ENCODE peak calls at places on chromosome 18, in four cellular contexts. One of them, this sample, is unnamed. For H3K36me3, the result is how much of the 10 kb centered on the place peaks cover.

GRCh38 chr18:8673276-8674209 is 31.8 kb upstream of the MTCL1 start:
- DNase-seq in adrenal gland: no peak
- DNase-seq in neural progenitor cell: no peak
- DNase-seq in transverse colon: peak
- DNase-seq in this sample: no peak

GRCh38 chr18:45962461-45962860 is 4.7 kb downstream of the EPG5 start:
- DNase-seq in transverse colon: no peak
- DNase-seq in neural progenitor cell: no peak
- DNase-seq in adrenal gland: no peak
- DNase-seq in this sample: no peak

GRCh38 chr18:8662574-8663255 is 42.6 kb upstream of the MTCL1 start:
- DNase-seq in adrenal gland: no peak
- DNase-seq in neural progenitor cell: no peak
- DNase-seq in transverse colon: no peak
- DNase-seq in this sample: no peak

GRCh38 chr18:7272268-7273049 is 41.6 kb downstream of the LRRC30 start:
- DNase-seq in adrenal gland: peak
- DNase-seq in transverse colon: peak
- DNase-seq in neural progenitor cell: peak
- DNase-seq in this sample: no peak

GRCh38 chr18:49645836-49646235 is 84.0 kb downstream of the LIPG start:
- DNase-seq in adrenal gland: no peak
- DNase-seq in transverse colon: peak
- DNase-seq in neural progenitor cell: no peak
- DNase-seq in this sample: no peak

GRCh38 chr18:36829362-36830140 is 624 bp downstream of the KIAA1328 start:
- DNase-seq in neural progenitor cell: peak
- DNase-seq in adrenal gland: no peak
- DNase-seq in transverse colon: no peak
- DNase-seq in this sample: no peak

GRCh38 chr18:27141876-27142275 is 43.2 kb downstream of the CHST9 start:
- DNase-seq in adrenal gland: no peak
- DNase-seq in neural progenitor cell: no peak
- DNase-seq in transverse colon: no peak
- DNase-seq in this sample: no peak

GRCh38 chr18:54679318-54680149 is 88.5 kb downstream of the DYNAP start:
- DNase-seq in adrenal gland: no peak
- DNase-seq in neural progenitor cell: peak
- DNase-seq in transverse colon: no peak
- DNase-seq in this sample: peak

GRCh38 chr18:49597152-49597551 is 35.3 kb downstream of the LIPG start:
- DNase-seq in neural progenitor cell: peak
- DNase-seq in transverse colon: no peak
- DNase-seq in adrenal gland: no peak
- DNase-seq in this sample: no peak

GRCh38 chr18:50143295-50143694 is 51.7 kb downstream of the MYO5B start:
- DNase-seq in adrenal gland: no peak
- DNase-seq in neural progenitor cell: peak
- DNase-seq in transverse colon: no peak
- DNase-seq in this sample: no peak

GRCh38 chr18:47931707-47932103 is 1.2 kb upstream of the SMAD2 start:
- DNase-seq in transverse colon: peak
- DNase-seq in adrenal gland: no peak
- DNase-seq in neural progenitor cell: peak
- DNase-seq in this sample: no peak

GRCh38 chr18:78884502-78884901 is 95.1 kb upstream of the SALL3 start:
- DNase-seq in transverse colon: no peak
- DNase-seq in adrenal gland: no peak
- DNase-seq in neural progenitor cell: no peak
- DNase-seq in this sample: no peak

GRCh38 chr18:60978338-60978737 is 354.9 kb upstream of the CDH20 start:
- DNase-seq in transverse colon: no peak
- DNase-seq in adrenal gland: no peak
- DNase-seq in neural progenitor cell: no peak
- DNase-seq in this sample: no peak

GRCh38 chr18:79436556-79437275 is 41.0 kb downstream of the NFATC1 start:
- DNase-seq in neural progenitor cell: no peak
- DNase-seq in adrenal gland: no peak
- DNase-seq in transverse colon: no peak
- DNase-seq in this sample: no peak

GRCh38 chr18:48592540-48592939 is 53.7 kb downstream of the CTIF start:
- DNase-seq in transverse colon: no peak
- DNase-seq in adrenal gland: no peak
- DNase-seq in neural progenitor cell: peak
- DNase-seq in this sample: no peak

GRCh38 chr18:11587846-11588245 is 21.6 kb upstream of the SLC35G4 start:
- DNase-seq in adrenal gland: no peak
- DNase-seq in neural progenitor cell: no peak
- DNase-seq in transverse colon: no peak
- DNase-seq in this sample: no peak

GRCh38 chr18:79964330-79965118 is at the start of gene HSBP1L1:
- DNase-seq in transverse colon: peak
- DNase-seq in adrenal gland: peak
- DNase-seq in neural progenitor cell: peak
- DNase-seq in this sample: peak

GRCh38 chr18:79508565-79509535 is 113.1 kb downstream of the NFATC1 start:
- DNase-seq in transverse colon: peak
- DNase-seq in adrenal gland: peak
- DNase-seq in neural progenitor cell: no peak
- DNase-seq in this sample: peak

GRCh38 chr18:63159590-63159989 is 160.0 kb downstream of the BCL2 start:
- DNase-seq in adrenal gland: no peak
- DNase-seq in neural progenitor cell: no peak
- DNase-seq in transverse colon: peak
- DNase-seq in this sample: no peak

GRCh38 chr18:13597068-13597467 is 129.3 kb downstream of the FAM210A start:
- DNase-seq in adrenal gland: no peak
- DNase-seq in transverse colon: no peak
- DNase-seq in neural progenitor cell: no peak
- DNase-seq in this sample: no peak

GRCh38 chr18:44771957-44772917 is 91.5 kb downstream of the SETBP1 start:
- DNase-seq in adrenal gland: no peak
- DNase-seq in transverse colon: peak
- DNase-seq in neural progenitor cell: no peak
- DNase-seq in this sample: no peak

GRCh38 chr18:52903858-52904257 is 563.9 kb downstream of the DCC start:
- DNase-seq in neural progenitor cell: peak
- DNase-seq in transverse colon: peak
- DNase-seq in adrenal gland: peak
- DNase-seq in this sample: no peak

GRCh38 chr18:13562494-13563029 is 163.8 kb downstream of the FAM210A start:
- DNase-seq in transverse colon: no peak
- DNase-seq in adrenal gland: no peak
- DNase-seq in neural progenitor cell: no peak
- DNase-seq in this sample: peak

GRCh38 chr18:50117876-50118275 is 77.1 kb downstream of the MYO5B start:
- DNase-seq in transverse colon: no peak
- DNase-seq in adrenal gland: no peak
- DNase-seq in neural progenitor cell: no peak
- DNase-seq in this sample: no peak

GRCh38 chr18:50424877-50425690 is 50.2 kb downstream of the SKA1 start:
- DNase-seq in transverse colon: no peak
- DNase-seq in adrenal gland: peak
- DNase-seq in neural progenitor cell: no peak
- DNase-seq in this sample: no peak

GRCh38 chr18:29874519-29875098 is 1167.9 kb downstream of the DSC3 start:
- DNase-seq in transverse colon: no peak
- DNase-seq in neural progenitor cell: peak
- DNase-seq in adrenal gland: no peak
- DNase-seq in this sample: no peak

GRCh38 chr18:79368681-79369080 is 27.0 kb upstream of the NFATC1 start:
- DNase-seq in transverse colon: no peak
- DNase-seq in neural progenitor cell: no peak
- DNase-seq in adrenal gland: no peak
- DNase-seq in this sample: no peak

GRCh38 chr18:75167759-75168211 is 41.2 kb downstream of the PTGR3 start:
- DNase-seq in neural progenitor cell: no peak
- DNase-seq in transverse colon: peak
- DNase-seq in adrenal gland: no peak
- DNase-seq in this sample: no peak

GRCh38 chr18:35099911-35100310 is 58.7 kb downstream of the MAPRE2 start:
- DNase-seq in neural progenitor cell: no peak
- DNase-seq in adrenal gland: no peak
- DNase-seq in transverse colon: no peak
- DNase-seq in this sample: no peak

GRCh38 chr18:79511671-79512301 is 116.1 kb downstream of the NFATC1 start:
- DNase-seq in adrenal gland: no peak
- DNase-seq in transverse colon: peak
- DNase-seq in neural progenitor cell: peak
- DNase-seq in this sample: no peak

DNA sequence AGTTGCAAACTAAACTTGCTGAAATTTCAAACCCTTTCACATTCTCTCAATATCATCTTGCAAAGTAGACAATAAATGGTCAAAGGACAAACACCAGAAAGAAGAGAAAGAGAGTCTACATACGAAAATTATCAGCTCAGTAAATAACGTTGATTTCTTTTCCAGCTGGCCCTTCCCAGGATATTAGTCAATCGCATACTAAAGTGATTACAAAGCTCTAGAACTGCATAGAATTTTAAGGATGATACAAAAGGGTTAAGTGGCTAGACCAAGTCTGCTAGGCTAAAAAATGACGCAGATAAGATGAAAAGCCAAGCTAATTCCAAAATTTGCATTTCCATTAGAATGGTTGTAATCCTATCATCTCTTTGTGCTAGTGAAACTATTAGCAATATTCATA is 405.7 kb downstream of the FBXO15 start:
- DNase-seq in transverse colon: no peak
- DNase-seq in adrenal gland: no peak
- DNase-seq in neural progenitor cell: no peak
- DNase-seq in this sample: no peak
- H3K4me3 ChIP-seq in transverse colon: no peak
- H3K4me3 ChIP-seq in adrenal gland: no peak
- H3K4me3 ChIP-seq in neural progenitor cell: no peak
- H3K4me3 ChIP-seq in this sample: no peak

DNA sequence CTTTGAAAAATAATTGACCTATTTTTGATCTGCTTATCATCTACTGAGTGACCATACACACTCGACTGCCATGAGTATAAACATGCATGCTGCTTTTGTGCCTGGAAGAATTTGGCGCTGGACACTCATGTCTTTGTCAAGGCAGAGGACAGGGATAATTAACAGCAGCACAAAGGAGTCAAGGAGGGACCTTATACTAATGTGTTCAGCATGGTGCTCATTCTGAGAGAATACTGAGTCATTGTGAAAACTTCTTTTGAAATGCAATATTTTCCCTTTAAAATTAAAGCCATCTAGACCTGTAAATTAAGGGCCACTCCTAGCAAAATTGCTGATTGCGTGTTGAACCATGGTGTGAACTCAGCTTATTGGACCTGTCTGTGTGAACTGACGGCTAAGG is 116.3 kb downstream of the ZNF532 start:
- DNase-seq in neural progenitor cell: no peak
- DNase-seq in adrenal gland: no peak
- DNase-seq in transverse colon: no peak
- DNase-seq in this sample: no peak
- H3K36me3 ChIP-seq in neural progenitor cell: under half
- H3K36me3 ChIP-seq in adrenal gland: under half
- H3K36me3 ChIP-seq in transverse colon: under half
- H3K36me3 ChIP-seq in this sample: under half

GRCh38 chr18:2903006-2903405 is 56.2 kb downstream of the EMILIN2 start:
- DNase-seq in transverse colon: peak
- DNase-seq in adrenal gland: peak
- DNase-seq in neural progenitor cell: no peak
- DNase-seq in this sample: no peak
- H3K4me3 ChIP-seq in transverse colon: no peak
- H3K4me3 ChIP-seq in adrenal gland: no peak
- H3K4me3 ChIP-seq in neural progenitor cell: no peak
- H3K4me3 ChIP-seq in this sample: no peak

GRCh38 chr18:76359909-76360308 is 135.1 kb downstream of the ZNF516 start:
- DNase-seq in transverse colon: no peak
- DNase-seq in neural progenitor cell: no peak
- DNase-seq in adrenal gland: no peak
- DNase-seq in this sample: no peak
- H3K36me3 ChIP-seq in transverse colon: under half
- H3K36me3 ChIP-seq in neural progenitor cell: under half
- H3K36me3 ChIP-seq in adrenal gland: under half
- H3K36me3 ChIP-seq in this sample: under half

GRCh38 chr18:66196805-66197204 is 407.1 kb downstream of the CDH19 start:
- DNase-seq in adrenal gland: no peak
- DNase-seq in transverse colon: no peak
- DNase-seq in neural progenitor cell: no peak
- DNase-seq in this sample: no peak
- H3K4me3 ChIP-seq in adrenal gland: no peak
- H3K4me3 ChIP-seq in transverse colon: no peak
- H3K4me3 ChIP-seq in neural progenitor cell: no peak
- H3K4me3 ChIP-seq in this sample: no peak

DNA sequence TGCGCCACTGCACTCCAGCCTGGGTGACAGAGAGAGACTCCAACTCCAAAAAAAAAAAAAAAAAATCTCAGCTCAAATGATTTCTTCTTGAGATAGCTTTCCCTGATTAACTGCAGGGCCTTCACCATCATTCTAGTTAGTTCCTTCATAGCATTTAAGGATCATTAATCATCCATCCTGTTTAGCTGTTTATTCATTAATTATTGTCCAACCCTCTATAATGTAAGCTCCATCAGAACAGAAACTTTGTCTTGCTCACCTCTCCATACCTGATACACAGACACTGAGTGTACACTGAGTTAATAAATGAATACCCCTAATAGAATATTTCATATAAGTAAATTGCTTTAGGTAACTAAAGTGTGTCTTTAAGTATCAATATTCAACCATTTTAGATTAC is 42.2 kb upstream of the ENOSF1 start:
- DNase-seq in adrenal gland: no peak
- DNase-seq in neural progenitor cell: no peak
- DNase-seq in transverse colon: no peak
- DNase-seq in this sample: no peak
- H3K36me3 ChIP-seq in adrenal gland: under half
- H3K36me3 ChIP-seq in neural progenitor cell: under half
- H3K36me3 ChIP-seq in transverse colon: under half
- H3K36me3 ChIP-seq in this sample: under half

GRCh38 chr18:32770181-32770650 is 2.6 kb downstream of the KLHL14 start:
- DNase-seq in neural progenitor cell: peak
- DNase-seq in transverse colon: no peak
- DNase-seq in adrenal gland: no peak
- DNase-seq in this sample: no peak
- H3K4me3 ChIP-seq in neural progenitor cell: peak
- H3K4me3 ChIP-seq in transverse colon: no peak
- H3K4me3 ChIP-seq in adrenal gland: peak
- H3K4me3 ChIP-seq in this sample: no peak

GRCh38 chr18:2917255-2918047 is 70.6 kb downstream of the EMILIN2 start:
- DNase-seq in adrenal gland: no peak
- DNase-seq in transverse colon: no peak
- DNase-seq in neural progenitor cell: peak
- DNase-seq in this sample: no peak
- H3K36me3 ChIP-seq in adrenal gland: under half
- H3K36me3 ChIP-seq in transverse colon: under half
- H3K36me3 ChIP-seq in neural progenitor cell: under half
- H3K36me3 ChIP-seq in this sample: under half

This sample was measured in GM06990.